ENCODE peak calls at places on chromosomes 5 and 9, in seven cellular contexts. J is mammary epithelial cell, Y is BE2C, A is heart left ventricle, S is HepG2, H is hepatocyte, Q is mucosa of descending colon. W is an unnamed sample. For H3K4me1, the result is how much of the 10 kb centered on the place peaks cover.

GRCh38 chr5:98483301-98483700 is 290.2 kb upstream of the RGMB start:
- DNase-seq in J (no peak), Y (no peak), A (no peak), S (no peak), H (no peak), Q (no peak), W (no peak)

GRCh38 chr9:129608561-129609481 is 12.1 kb downstream of the C9orf50 start:
- DNase-seq in J (no peak), Y (no peak), A (no peak), S (no peak), H (peak), Q (peak), W (no peak)

GRCh38 chr9:20466328-20467008 is 155.8 kb downstream of the MLLT3 start:
- DNase-seq in J (no peak), Y (no peak), A (no peak), S (no peak), H (no peak), Q (no peak), W (no peak)

GRCh38 chr5:163565931-163566608 is 60.7 kb downstream of the MAT2B start:
- DNase-seq in J (peak), Y (no peak), A (no peak), S (peak), H (peak), Q (peak), W (no peak)

GRCh38 chr5:1706021-1706420 is 93.6 kb downstream of the MRPL36 start:
- DNase-seq in J (no peak), Y (no peak), A (no peak), S (no peak), H (no peak), Q (no peak), W (no peak)

GRCh38 chr5:83513491-83513890 is 41.9 kb downstream of the VCAN start:
- DNase-seq in J (no peak), Y (no peak), A (no peak), S (no peak), H (no peak), Q (no peak), W (no peak)

GRCh38 chr5:14270212-14270702 is 127.1 kb downstream of the TRIO start:
- DNase-seq in J (peak), Y (peak), A (peak), S (peak), H (peak), Q (no peak), W (peak)

GRCh38 chr9:97900103-97900737 is 22.1 kb downstream of the TRMO start:
- DNase-seq in J (no peak), Y (no peak), A (no peak), S (no peak), H (no peak), Q (no peak), W (no peak)

GRCh38 chr9:124770359-124771020 is 621 bp downstream of the NR6A1 start:
- DNase-seq in J (no peak), Y (no peak), A (peak), S (no peak), H (peak), Q (peak), W (no peak)

GRCh38 chr9:104780796-104781395 is 17.0 kb downstream of the NIPSNAP3B start:
- DNase-seq in J (peak), Y (no peak), A (no peak), S (no peak), H (no peak), Q (no peak), W (no peak)

GRCh38 chr5:169054506-169054905 is 246.4 kb downstream of the SLIT3 start:
- DNase-seq in J (no peak), Y (no peak), A (no peak), S (no peak), H (no peak), Q (no peak), W (no peak)

GRCh38 chr5:6593148-6594016 is 39.5 kb downstream of the NSUN2 start:
- DNase-seq in J (peak), Y (no peak), A (no peak), S (no peak), H (no peak), Q (no peak), W (no peak)

GRCh38 chr5:368162-369084 is 46.9 kb downstream of the AHRR start:
- DNase-seq in J (no peak), Y (no peak), A (no peak), S (no peak), H (no peak), Q (peak), W (no peak)

GRCh38 chr5:40879163-40879942 is 29.9 kb upstream of the C7 start:
- DNase-seq in J (peak), Y (no peak), A (no peak), S (peak), H (peak), Q (no peak), W (no peak)

GRCh38 chr9:33676746-33677505 is 118.4 kb upstream of the PRSS3 start:
- DNase-seq in J (peak), Y (peak), A (peak), S (no peak), H (peak), Q (peak), W (no peak)

GRCh38 chr5:180101451-180102105 is 30.0 kb upstream of the RNF130 start:
- DNase-seq in J (no peak), Y (no peak), A (no peak), S (no peak), H (no peak), Q (no peak), W (no peak)

GRCh38 chr9:98501776-98502175 is 207.0 kb downstream of the GABBR2 start:
- DNase-seq in J (no peak), Y (no peak), A (no peak), S (no peak), H (no peak), Q (no peak), W (no peak)

GRCh38 chr5:74625742-74626241 is 14.7 kb downstream of the ENC1 start:
- DNase-seq in J (peak), Y (peak), A (no peak), S (no peak), H (no peak), Q (no peak), W (no peak)

GRCh38 chr9:124139001-124139400 is 118.7 kb upstream of the NEK6 start:
- DNase-seq in J (no peak), Y (no peak), A (no peak), S (no peak), H (no peak), Q (no peak), W (no peak)

GRCh38 chr5:38414348-38414747 is 142.1 kb downstream of the LIFR start:
- DNase-seq in J (no peak), Y (no peak), A (no peak), S (no peak), H (no peak), Q (no peak), W (no peak)

GRCh38 chr5:92911293-92911692 is 669.7 kb downstream of the NR2F1-AS1 start:
- DNase-seq in J (no peak), Y (no peak), A (no peak), S (no peak), H (no peak), Q (no peak), W (no peak)

GRCh38 chr9:97740848-97741821 is 44.0 kb upstream of the XPA start:
- DNase-seq in J (peak), Y (peak), A (peak), S (no peak), H (peak), Q (peak), W (peak)

GRCh38 chr5:157283434-157283833 is 17.5 kb downstream of the CYFIP2 start:
- DNase-seq in J (no peak), Y (no peak), A (no peak), S (no peak), H (no peak), Q (no peak), W (no peak)

GRCh38 chr9:86246752-86247161 is 12.7 kb downstream of the C9orf153 start:
- DNase-seq in J (no peak), Y (peak), A (peak), S (peak), H (no peak), Q (no peak), W (no peak)

GRCh38 chr9:89871871-89872331 is 267.1 kb downstream of the GADD45G start:
- DNase-seq in J (no peak), Y (no peak), A (peak), S (no peak), H (no peak), Q (no peak), W (no peak)

DNA sequence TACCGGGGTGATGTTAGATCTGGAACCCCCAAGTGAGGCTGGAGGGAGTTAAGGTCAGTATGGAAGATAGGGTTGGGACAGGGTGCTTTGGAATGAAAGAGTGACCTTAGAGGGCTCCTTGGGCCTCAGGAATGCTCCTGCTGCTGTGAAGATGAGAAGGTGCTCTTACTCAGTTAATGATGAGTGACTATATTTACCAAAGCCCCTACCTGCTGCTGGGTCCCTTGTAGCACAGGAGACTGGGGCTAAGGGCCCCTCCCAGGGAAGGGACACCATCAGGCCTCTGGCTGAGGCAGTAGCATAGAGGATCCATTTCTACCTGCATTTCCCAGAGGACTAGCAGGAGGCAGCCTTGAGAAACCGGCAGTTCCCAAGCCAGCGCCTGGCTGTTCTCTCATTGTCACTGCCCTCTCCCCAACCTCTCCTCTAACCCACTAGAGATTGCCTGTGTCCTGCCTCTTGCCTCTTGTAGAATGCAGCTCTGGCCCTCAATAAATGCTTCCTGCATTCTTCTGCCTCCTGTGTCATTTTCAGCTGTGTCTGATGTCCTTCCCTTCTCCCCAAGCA is 2.3 kb upstream of the MYOZ3 start:
- DNase-seq in J (no peak), Y (no peak), A (no peak), S (no peak), H (peak), Q (no peak), W (no peak)
- H3K4me1 ChIP-seq in J (under half), Y (under half), A (half or more), S (under half), H (under half), Q (under half), W (half or more)

GRCh38 chr9:137241490-137242328 is 622 bp downstream of the TUBB4B start:
- DNase-seq in J (peak), Y (no peak), A (peak), S (peak), H (peak), Q (peak), W (no peak)

GRCh38 chr9:137240841-137241489 is at the start of gene TUBB4B:
- DNase-seq in J (peak), Y (peak), A (peak), S (peak), H (peak), Q (peak), W (peak)

GRCh38 chr9:137242329-137243204 is 1.5 kb downstream of the TUBB4B start:
- DNase-seq in J (no peak), Y (no peak), A (no peak), S (no peak), H (no peak), Q (peak), W (no peak)

GRCh38 chr9:137237759-137238726 is 3.0 kb upstream of the TUBB4B start:
- DNase-seq in J (no peak), Y (no peak), A (no peak), S (no peak), H (no peak), Q (peak), W (no peak)

GRCh38 chr9:137240321-137240840 is 706 bp upstream of the TUBB4B start:
- DNase-seq in J (peak), Y (peak), A (peak), S (no peak), H (peak), Q (peak), W (no peak)
- TF ChIP-seq CTCF in J (no peak), Y (peak), A (no peak), S (peak), H (peak), Q (no peak), W (no peak)

GRCh38 chr5:139708434-139708849 is 60.3 kb downstream of the CXXC5 start:
- DNase-seq in J (no peak), Y (no peak), A (no peak), S (no peak), H (peak), Q (no peak), W (no peak)

GRCh38 chr5:139708877-139709586 is 60.9 kb downstream of the CXXC5 start:
- DNase-seq in J (no peak), Y (peak), A (peak), S (peak), H (peak), Q (peak), W (no peak)

GRCh38 chr5:139711067-139711851 is 63.1 kb downstream of the CXXC5 start:
- DNase-seq in J (peak), Y (peak), A (peak), S (no peak), H (peak), Q (peak), W (no peak)

GRCh38 chr5:139710370-139711066 is 62.4 kb downstream of the CXXC5 start:
- DNase-seq in J (peak), Y (peak), A (peak), S (peak), H (peak), Q (peak), W (no peak)

DNA sequence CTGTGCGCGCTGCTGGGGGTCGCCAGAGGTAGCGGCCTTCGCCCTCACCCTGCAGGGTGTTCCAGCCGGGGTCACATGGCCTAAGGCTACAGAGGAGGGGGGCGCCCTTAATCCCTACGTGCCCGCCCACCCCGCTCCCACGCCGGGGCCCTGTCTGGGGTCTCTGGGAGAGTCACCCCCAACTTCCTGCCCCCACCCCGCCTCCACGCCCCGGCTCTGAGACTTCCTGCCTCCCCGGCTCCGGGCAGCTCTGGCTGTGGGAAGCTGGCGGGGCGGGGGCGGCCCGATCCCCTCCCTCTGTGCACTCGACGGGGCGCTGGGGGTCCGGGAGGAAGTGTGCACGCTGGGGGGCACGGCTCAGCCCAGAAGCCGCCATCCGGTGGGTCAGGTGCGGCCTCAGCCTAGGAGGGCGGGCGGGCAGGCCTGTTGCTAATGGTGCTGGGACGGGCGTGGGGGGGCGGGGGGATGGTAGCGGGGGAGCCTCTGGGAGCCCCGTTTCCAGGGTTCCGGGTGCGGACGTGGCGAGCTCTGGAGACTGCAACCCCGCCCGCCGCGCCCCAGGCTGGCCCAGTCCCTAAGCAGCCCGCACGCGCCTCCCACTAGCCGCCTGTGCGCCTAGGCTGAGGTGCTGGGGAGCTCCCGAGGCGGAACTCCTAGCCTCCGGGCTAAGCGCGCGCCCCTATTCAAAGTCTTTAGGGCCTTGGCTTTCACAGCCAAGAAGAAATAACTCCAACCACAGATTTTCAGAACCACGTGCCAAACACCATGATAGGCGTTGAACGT is 61.6 kb downstream of the CXXC5 start:
- DNase-seq in J (no peak), Y (no peak), A (peak), S (no peak), H (peak), Q (peak), W (no peak)
- H3K4me1 ChIP-seq in J (under half), Y (under half), A (under half), S (half or more), H (under half), Q (under half), W (under half)

DNA sequence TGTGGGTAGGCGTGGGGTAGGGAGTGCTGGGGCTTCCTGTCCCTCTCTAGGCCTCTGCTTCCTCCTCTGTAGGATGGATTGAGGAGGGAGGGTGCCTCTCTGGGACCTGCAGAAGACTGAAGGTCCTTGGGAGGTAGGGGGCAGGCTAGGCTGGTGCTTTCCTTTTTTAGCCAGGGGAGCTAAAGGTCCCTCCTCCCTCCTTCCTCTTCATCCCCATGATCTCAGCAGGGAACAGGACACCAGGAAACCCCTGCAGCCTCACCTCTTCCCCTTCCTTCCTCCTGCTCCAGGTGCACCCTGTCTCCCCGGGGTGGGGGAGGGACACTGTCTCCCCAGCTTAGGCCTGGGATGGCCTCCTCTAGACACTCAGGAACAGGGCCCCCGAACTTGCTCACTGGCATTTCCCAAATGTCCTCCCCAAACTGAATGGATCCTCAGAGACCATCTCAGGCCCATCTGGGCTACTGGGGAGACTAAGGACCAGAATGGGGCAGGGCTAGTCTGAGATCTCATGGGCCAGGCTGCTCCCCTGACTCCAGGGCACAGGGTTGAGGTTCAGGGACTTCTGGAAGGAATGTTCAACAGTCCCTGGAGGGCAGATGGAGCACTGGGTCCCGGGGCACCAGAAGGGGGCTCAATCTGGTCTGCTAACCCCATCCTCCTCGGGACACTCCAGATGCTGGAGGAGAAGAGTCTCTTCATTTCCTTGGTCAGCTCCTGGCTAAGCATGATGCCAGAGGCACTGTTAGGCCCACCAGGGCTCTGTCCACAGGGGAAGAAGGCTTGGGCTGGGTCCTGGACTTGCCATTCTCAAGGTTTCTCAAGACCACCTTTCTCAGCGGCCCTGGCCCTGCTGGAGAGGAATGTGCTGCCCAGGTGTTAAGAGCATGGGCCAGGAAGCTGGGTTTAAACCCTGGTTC is 8.2 kb downstream of the SH2D3C start:
- DNase-seq in J (no peak), Y (no peak), A (peak), S (no peak), H (no peak), Q (no peak), W (no peak)
- TF ChIP-seq CTCF in J (no peak), Y (no peak), A (no peak), S (no peak), H (no peak), Q (no peak), W (no peak)

DNA sequence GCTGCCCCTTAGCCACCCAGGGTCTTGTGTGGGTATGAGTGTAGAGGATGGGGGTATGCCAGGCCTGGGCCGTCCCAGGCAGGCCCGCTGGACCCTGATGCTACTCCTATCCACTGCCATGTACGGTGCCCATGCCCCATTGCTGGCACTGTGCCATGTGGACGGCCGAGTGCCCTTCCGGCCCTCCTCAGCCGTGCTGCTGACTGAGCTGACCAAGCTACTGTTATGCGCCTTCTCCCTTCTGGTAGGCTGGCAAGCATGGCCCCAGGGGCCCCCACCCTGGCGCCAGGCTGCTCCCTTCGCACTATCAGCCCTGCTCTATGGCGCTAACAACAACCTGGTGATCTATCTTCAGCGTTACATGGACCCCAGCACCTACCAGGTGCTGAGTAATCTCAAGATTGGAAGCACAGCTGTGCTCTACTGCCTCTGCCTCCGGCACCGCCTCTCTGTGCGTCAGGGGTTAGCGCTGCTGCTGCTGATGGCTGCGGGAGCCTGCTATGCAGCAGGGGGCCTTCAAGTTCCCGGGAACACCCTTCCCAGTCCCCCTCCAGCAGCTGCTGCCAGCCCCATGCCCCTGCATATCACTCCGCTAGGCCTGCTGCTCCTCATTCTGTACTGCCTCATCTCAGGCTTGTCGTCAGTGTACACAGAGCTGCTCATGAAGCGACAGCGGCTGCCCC is 2.6 kb downstream of the SLC35A4 start:
- DNase-seq in J (no peak), Y (no peak), A (no peak), S (no peak), H (peak), Q (no peak), W (no peak)
- H3K4me1 ChIP-seq in J (under half), Y (under half), A (half or more), S (under half), H (under half), Q (under half), W (half or more)